ENCODE peak calls at places on chromosome 1, in eight cellular contexts. F is cardiac muscle cell; I is WERI-Rb-1; K is GM10248; Q is cerebellum; H is fibroblast of villous mesenchyme; P is stomach; J is activated CD4-positive, alpha-beta T cell treated with anti-CD3 and anti-CD28 coated beads, Interleukin-2, amount 10 ng/mL, durations not matched to agents 7 days and 5 days. U is an unnamed sample.

GRCh38 chr1:110067957-110068645 is 2.4 kb downstream of the ALX3 start:
- DNase-seq in F (no peak), I (no peak), K (no peak), Q (peak; percentile 31), H (no peak), P (no peak), J (no peak), U (no peak)

GRCh38 chr1:212597495-212597894 is 11.1 kb upstream of the ATF3 start:
- DNase-seq in F (no peak), I (no peak), K (no peak), Q (no peak), H (no peak), P (no peak), J (no peak), U (no peak)

GRCh38 chr1:178284059-178284458 is 190.2 kb downstream of the RASAL2 start:
- DNase-seq in F (no peak), I (no peak), K (no peak), Q (no peak), H (no peak), P (no peak), J (no peak), U (no peak)

GRCh38 chr1:214569357-214570004 is 18.1 kb upstream of the PTPN14 start:
- DNase-seq in F (peak; percentile 25), I (no peak), K (no peak), Q (no peak), H (no peak), P (no peak), J (no peak), U (no peak)

GRCh38 chr1:118555638-118556037 is 370.6 kb upstream of the SPAG17 start:
- DNase-seq in F (no peak), I (no peak), K (no peak), Q (no peak), H (no peak), P (no peak), J (no peak), U (no peak)

GRCh38 chr1:24586970-24587820 is 31.3 kb downstream of the NCMAP start:
- DNase-seq in F (peak; percentile 67), I (peak; percentile 63), K (peak; percentile 79), Q (peak; percentile 61), H (peak; percentile 53), P (peak; percentile 42), J (peak; percentile 82), U (peak; percentile 37)

GRCh38 chr1:27668808-27669723 is 2.9 kb downstream of the IFI6 start:
- DNase-seq in F (peak; percentile 73), I (peak; percentile 80), K (peak; percentile 79), Q (peak; percentile 81), H (peak; percentile 55), P (peak; percentile 86), J (peak; percentile 87), U (no peak)

GRCh38 chr1:55304306-55304705 is 89.1 kb upstream of the USP24 start:
- DNase-seq in F (no peak), I (no peak), K (no peak), Q (no peak), H (no peak), P (no peak), J (no peak), U (no peak)

GRCh38 chr1:3312894-3313578 is 141.4 kb upstream of the ARHGEF16 start:
- DNase-seq in F (peak; percentile 99), I (no peak), K (no peak), Q (no peak), H (peak; percentile 98), P (peak; percentile 88), J (no peak), U (peak; percentile 70)

GRCh38 chr1:73026114-73026513 is 743.8 kb upstream of the NEGR1 start:
- DNase-seq in F (no peak), I (no peak), K (no peak), Q (no peak), H (no peak), P (no peak), J (no peak), U (no peak)

GRCh38 chr1:178345238-178345637 is 151.5 kb downstream of the CLEC20A start:
- DNase-seq in F (no peak), I (no peak), K (no peak), Q (no peak), H (no peak), P (no peak), J (no peak), U (no peak)

GRCh38 chr1:151294748-151295462 is 12.8 kb downstream of the ZNF687 start:
- DNase-seq in F (no peak), I (no peak), K (no peak), Q (no peak), H (no peak), P (no peak), J (no peak), U (no peak)

GRCh38 chr1:48916121-48917069 is 139.7 kb upstream of the BEND5 start:
- DNase-seq in F (peak; percentile 83), I (peak; percentile 58), K (no peak), Q (no peak), H (peak; percentile 12), P (no peak), J (no peak), U (no peak)

GRCh38 chr1:90781429-90782020 is 64.4 kb upstream of the BARHL2 start:
- DNase-seq in F (no peak), I (no peak), K (no peak), Q (peak; percentile 32), H (no peak), P (no peak), J (no peak), U (no peak)

GRCh38 chr1:108716437-108717230 is 3.9 kb downstream of the FNDC7 start:
- DNase-seq in F (peak; percentile 35), I (no peak), K (no peak), Q (no peak), H (no peak), P (no peak), J (no peak), U (no peak)

GRCh38 chr1:59062743-59063142 is 234.2 kb upstream of the FGGY start:
- DNase-seq in F (peak; percentile 84), I (no peak), K (no peak), Q (no peak), H (peak; percentile 79), P (peak; percentile 44), J (no peak), U (no peak)

GRCh38 chr1:52426391-52426790 is 22.0 kb downstream of the PRPF38A start:
- DNase-seq in F (no peak), I (no peak), K (no peak), Q (no peak), H (peak; percentile 18), P (no peak), J (no peak), U (no peak)

GRCh38 chr1:61012365-61012764 is 70.0 kb upstream of the NFIA start:
- DNase-seq in F (no peak), I (no peak), K (no peak), Q (no peak), H (peak; percentile 16), P (no peak), J (no peak), U (no peak)

U was measured in SW 1271.